ENCODE peak calls at places on chromosomes 1 and 21, in nine cellular contexts. Z is kidney epithelial cell, T is cardiac muscle cell, X is GM12865, F is endodermal cell, Y is ovary, G is astrocyte, O is breast epithelium, D is tibial artery. U is an unnamed sample.

GRCh38 chr1:246947255-246947654 is 15.5 kb upstream of the AHCTF1 start:
- DNase-seq in D (peak), Z (no peak), X (no peak), F (no peak), T (peak), G (peak), O (no peak), Y (peak), U (no peak)

GRCh38 chr21:29490016-29490415 is 191.3 kb downstream of the BACH1 start:
- DNase-seq in O (no peak), F (no peak), D (no peak), T (no peak), X (no peak), G (peak), Z (no peak), Y (no peak), U (no peak)

GRCh38 chr21:41947596-41948403 is 6.0 kb downstream of the C2CD2 start:
- DNase-seq in Y (peak), G (peak), T (peak), O (no peak), F (no peak), D (no peak), X (no peak), Z (no peak), U (no peak)

GRCh38 chr1:247358920-247359319 is 27.3 kb upstream of the ZNF496 start:
- DNase-seq in F (no peak), T (peak), X (no peak), Y (no peak), D (no peak), Z (no peak), G (no peak), O (no peak), U (no peak)

GRCh38 chr21:15066231-15066577 is 1.4 kb upstream of the NRIP1 start:
- DNase-seq in X (peak), Y (no peak), Z (no peak), O (no peak), F (no peak), G (no peak), D (no peak), T (no peak), U (no peak)

GRCh38 chr1:110209715-110210603 is at the start of gene KCNC4:
- DNase-seq in D (peak), F (peak), T (peak), X (peak), G (peak), Z (no peak), Y (peak), O (peak), U (peak)

GRCh38 chr1:7070389-7071029 is 285.3 kb downstream of the CAMTA1 start:
- DNase-seq in Y (peak), T (peak), D (peak), Z (no peak), X (peak), G (peak), F (peak), O (no peak), U (no peak)

GRCh38 chr1:167066333-167067122 is 23.6 kb downstream of the GPA33 start:
- DNase-seq in G (no peak), Y (peak), Z (no peak), X (peak), O (peak), F (peak), D (peak), T (peak), U (no peak)

GRCh38 chr1:237786066-237786719 is 104.5 kb downstream of the ZP4 start:
- DNase-seq in G (no peak), X (no peak), O (no peak), Y (no peak), T (no peak), D (no peak), F (no peak), Z (no peak), U (no peak)

GRCh38 chr1:92709738-92710137 is 75.2 kb downstream of the EVI5 start:
- DNase-seq in D (no peak), X (no peak), Z (peak), O (no peak), Y (no peak), F (peak), T (peak), G (peak), U (no peak)

GRCh38 chr1:109151146-109151545 is 37.2 kb downstream of the ELAPOR1 start:
- DNase-seq in O (no peak), G (peak), T (peak), Y (no peak), F (peak), X (no peak), Z (peak), D (no peak), U (no peak)

GRCh38 chr1:149979972-149980548 is 30.5 kb downstream of the OTUD7B start:
- DNase-seq in Y (no peak), G (no peak), Z (no peak), T (no peak), F (no peak), D (no peak), X (no peak), O (no peak), U (no peak)

GRCh38 chr1:88683516-88683847 is 591 bp upstream of the PKN2 start:
- DNase-seq in G (no peak), T (no peak), F (peak), Z (no peak), O (peak), Y (peak), D (peak), X (peak), U (peak)

GRCh38 chr1:236983818-236984217 is 20.4 kb downstream of the MT1HL1 start:
- DNase-seq in F (peak), G (no peak), Z (no peak), X (no peak), Y (no peak), D (no peak), T (no peak), O (no peak), U (no peak)

GRCh38 chr1:151908228-151908691 is 1.1 kb downstream of the THEM4 start:
- DNase-seq in Z (no peak), X (peak), T (peak), G (no peak), D (no peak), Y (no peak), F (peak), O (no peak), U (no peak)
- H3K4me3 ChIP-seq in Z (peak), X (peak), T (peak), G (peak), D (no peak), Y (peak), F (peak), O (peak), U (peak)

DNA sequence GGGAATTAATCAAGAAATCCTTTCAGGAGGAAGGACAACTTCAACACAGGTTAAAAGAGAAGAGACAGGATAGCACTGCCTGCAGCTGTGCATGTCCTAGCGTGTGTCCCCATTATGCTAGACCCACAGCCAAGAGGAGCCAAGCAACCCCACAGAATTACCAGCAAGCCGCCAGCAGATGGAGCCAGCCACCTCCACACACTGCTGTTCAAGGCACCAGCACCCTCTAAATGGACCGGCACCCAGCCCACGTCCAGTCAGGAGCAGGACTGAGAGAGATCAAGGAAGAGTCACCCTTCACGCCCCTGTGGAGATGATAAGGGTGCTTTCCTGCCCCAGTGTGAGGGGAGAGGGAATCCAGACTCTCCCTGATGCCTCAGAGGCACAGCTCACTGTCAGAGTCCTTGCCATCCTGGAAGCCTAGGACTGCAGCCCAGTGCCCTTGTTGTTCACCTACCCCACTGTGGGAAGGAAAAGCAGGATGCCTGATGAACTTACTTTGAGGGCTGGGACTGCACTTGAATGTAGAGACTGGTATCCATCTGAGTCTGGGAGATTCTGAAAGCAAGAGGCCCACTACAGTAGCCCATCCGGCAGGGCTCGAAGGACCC is 37.1 kb upstream of the CTTNBP2NL start:
- DNase-seq in F (peak), O (peak), G (peak), X (peak), T (peak), Y (peak), Z (no peak), D (peak), U (no peak)
- H3K4me3 ChIP-seq in F (no peak), O (peak), G (no peak), X (no peak), T (no peak), Y (no peak), Z (no peak), D (peak), U (no peak)

GRCh38 chr1:40404670-40405462 is 31.3 kb downstream of the SMAP2 start:
- DNase-seq in D (no peak), G (peak), Z (no peak), Y (no peak), O (no peak), X (peak), T (peak), F (no peak), U (no peak)
- H3K4me3 ChIP-seq in D (no peak), G (no peak), Z (no peak), Y (no peak), O (peak), X (no peak), T (no peak), F (no peak), U (no peak)

DNA sequence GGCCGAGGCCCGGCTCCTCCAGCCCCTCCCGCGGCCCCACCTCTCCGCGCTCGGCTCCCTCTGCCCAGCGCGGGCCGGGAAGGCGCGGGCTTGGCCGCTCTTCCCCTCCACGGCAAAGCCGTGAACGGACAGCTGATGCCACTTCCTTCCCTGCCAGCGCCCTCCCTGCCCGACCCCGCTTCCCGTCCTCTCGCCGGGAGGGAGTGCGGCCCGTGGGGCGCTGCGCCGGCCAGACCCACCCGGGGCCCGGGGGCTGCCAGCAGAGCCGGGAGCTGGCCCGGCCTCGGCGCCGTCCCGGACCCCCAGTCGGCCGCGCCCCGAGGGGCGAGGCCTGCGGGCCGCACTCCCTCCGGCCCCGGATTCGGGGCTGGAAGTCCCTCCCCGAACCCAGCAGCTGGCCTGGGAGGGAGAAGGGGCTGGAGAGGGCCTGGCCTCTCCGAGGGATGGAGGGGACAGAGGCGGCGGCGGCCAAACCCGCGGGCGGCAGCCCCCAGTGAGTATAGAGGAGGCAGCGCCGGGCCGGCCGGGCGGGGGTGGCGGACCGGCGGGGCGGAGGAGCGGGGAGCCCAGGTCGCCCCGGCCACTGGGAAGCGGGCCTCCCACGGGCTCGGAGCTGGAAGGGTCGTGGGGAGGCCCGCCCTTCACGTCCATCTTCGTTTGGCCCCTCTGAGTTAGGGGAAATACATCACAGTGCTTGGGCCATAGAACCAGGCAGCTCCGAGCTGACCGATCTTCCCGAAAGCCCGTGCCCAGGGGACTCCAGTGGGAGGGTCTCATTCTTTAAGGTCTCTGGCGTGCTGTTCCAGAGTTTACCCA is at the start of gene KIAA1614:
- DNase-seq in D (peak), G (peak), O (no peak), X (no peak), Y (peak), Z (no peak), F (peak), T (peak), U (no peak)
- H3K4me3 ChIP-seq in D (peak), G (peak), O (peak), X (peak), Y (peak), Z (peak), F (peak), T (peak), U (peak)

DNA sequence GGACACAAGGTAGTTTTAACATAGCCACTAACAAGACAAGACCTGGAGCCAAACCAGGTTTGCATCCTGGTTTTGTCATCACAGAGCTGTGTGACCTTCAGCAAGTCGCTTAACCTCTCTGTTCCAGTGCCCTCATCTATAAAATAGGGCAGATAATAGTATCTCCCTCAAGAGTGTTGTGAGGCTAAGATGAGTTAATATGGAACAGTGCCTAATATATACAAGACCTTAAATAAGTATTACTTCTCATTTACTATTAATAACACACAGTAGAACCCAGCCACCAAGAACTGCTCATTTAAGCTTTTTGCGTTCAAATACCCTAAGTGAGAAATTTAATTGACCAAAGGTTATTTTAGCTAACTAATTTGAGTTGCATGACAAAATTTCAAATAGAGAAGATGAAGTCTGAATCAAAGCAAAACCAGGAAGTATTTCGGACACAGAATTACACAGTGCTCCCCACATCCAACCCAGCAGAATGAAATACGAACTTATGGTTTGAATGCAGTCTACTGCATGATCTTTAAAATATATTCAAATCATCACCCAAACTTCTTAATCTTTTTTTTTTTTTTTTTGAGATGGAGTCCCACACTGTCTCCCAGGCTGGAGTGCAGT is 123.9 kb upstream of the KRTAP19-8 start:
- DNase-seq in T (no peak), G (no peak), Y (no peak), D (no peak), O (no peak), F (no peak), Z (no peak), X (no peak), U (no peak)
- H3K4me3 ChIP-seq in T (no peak), G (no peak), Y (no peak), D (no peak), O (no peak), F (no peak), Z (no peak), X (no peak), U (no peak)

DNA sequence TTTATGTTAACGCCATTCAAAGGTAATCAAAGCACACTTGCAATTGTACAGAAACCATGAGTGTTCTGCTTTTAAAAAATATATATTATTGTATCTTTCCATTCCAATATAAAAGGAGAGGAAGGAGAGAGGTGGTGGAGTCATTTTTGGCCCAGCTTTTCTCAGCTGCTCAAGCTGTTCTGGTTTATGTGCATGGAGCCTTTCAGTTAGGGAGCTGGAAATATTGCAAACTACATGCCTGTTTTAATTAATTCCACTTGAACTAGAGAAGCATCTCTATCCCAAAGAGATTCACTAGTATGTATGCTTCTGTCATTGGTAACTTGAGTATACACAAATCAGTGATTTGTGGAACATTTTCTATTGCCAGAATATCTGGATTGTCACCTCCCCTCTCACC is 28.5 kb upstream of the C1orf105 start:
- DNase-seq in D (no peak), O (no peak), G (no peak), Z (no peak), T (no peak), X (no peak), Y (no peak), F (no peak), U (no peak)
- H3K4me3 ChIP-seq in D (no peak), O (no peak), G (no peak), Z (no peak), T (no peak), X (peak), Y (no peak), F (no peak), U (no peak)

GRCh38 chr21:33022489-33022827 is 3.3 kb upstream of the OLIG2 start:
- DNase-seq in D (no peak), T (no peak), G (no peak), X (no peak), F (peak), O (no peak), Z (no peak), Y (no peak), U (no peak)
- H3K4me3 ChIP-seq in D (no peak), T (no peak), G (no peak), X (no peak), F (no peak), O (peak), Z (no peak), Y (no peak), U (no peak)

GRCh38 chr1:50783286-50783685 is 176.8 kb downstream of the FAF1 start:
- DNase-seq in Y (no peak), X (no peak), D (no peak), Z (no peak), T (no peak), F (no peak), G (no peak), O (no peak), U (no peak)
- H3K4me3 ChIP-seq in Y (no peak), X (no peak), D (peak), Z (no peak), T (no peak), F (no peak), G (no peak), O (peak), U (peak)

GRCh38 chr1:154000420-154000819 is 9.9 kb downstream of the RPS27 start:
- DNase-seq in X (no peak), G (no peak), F (no peak), T (no peak), Z (no peak), O (no peak), Y (no peak), D (no peak), U (no peak)
- H3K4me3 ChIP-seq in X (no peak), G (no peak), F (no peak), T (no peak), Z (no peak), O (no peak), Y (no peak), D (no peak), U (no peak)

GRCh38 chr1:201017828-201018163 is 5.7 kb downstream of the KIF21B start:
- DNase-seq in Y (no peak), O (no peak), Z (no peak), T (no peak), X (no peak), F (no peak), D (no peak), G (no peak), U (no peak)
- H3K4me3 ChIP-seq in Y (no peak), O (no peak), Z (no peak), T (no peak), X (no peak), F (no peak), D (no peak), G (no peak), U (no peak)

U was measured in BJ.